ENCODE peak calls at places on chromosome 19, in ten cellular contexts. K, C, G, U, D, W, J, Y, R and P are unnamed samples. For H3K9me3, the result is how much of the 10 kb centered on the place peaks cover.

GRCh38 chr19:33064117-33064777 is 441 bp downstream of the RHPN2 start:
- DNase-seq in D (peak), Y (no peak), K (no peak), U (peak), C (no peak), J (no peak), R (peak), G (no peak), W (peak), P (no peak)

GRCh38 chr19:11587973-11588631 is 9.2 kb upstream of the ZNF627 start:
- DNase-seq in D (peak), Y (no peak), C (no peak), R (no peak), W (no peak), K (no peak), J (no peak), G (no peak), U (no peak), P (no peak)

GRCh38 chr19:48755787-48756674 is 707 bp downstream of the FGF21 start:
- DNase-seq in U (no peak), R (no peak), J (no peak), Y (no peak), C (no peak), G (no peak), K (no peak), D (no peak), W (no peak), P (no peak)

GRCh38 chr19:45595814-45596213 is 6.2 kb downstream of the GPR4 start:
- DNase-seq in C (no peak), U (no peak), D (no peak), K (no peak), Y (no peak), W (no peak), G (no peak), J (no peak), R (no peak), P (no peak)

GRCh38 chr19:16886305-16886880 is 2.4 kb upstream of the F2RL3 start:
- DNase-seq in U (peak), J (no peak), R (peak), C (no peak), K (no peak), Y (no peak), W (peak), G (no peak), D (no peak), P (peak)

GRCh38 chr19:14160017-14160703 is 23.8 kb upstream of the ASF1B start:
- DNase-seq in R (peak), G (no peak), K (no peak), W (no peak), D (peak), Y (no peak), J (no peak), C (no peak), U (no peak), P (no peak)

GRCh38 chr19:1066251-1066747 is 668 bp upstream of the ARHGAP45 start:
- DNase-seq in U (no peak), W (peak), C (no peak), R (peak), J (no peak), K (no peak), D (no peak), Y (no peak), G (no peak), P (no peak)

GRCh38 chr19:18743281-18743825 is 47.8 kb downstream of the COMP start:
- DNase-seq in J (no peak), W (peak), Y (no peak), R (no peak), U (peak), K (no peak), D (peak), C (no peak), G (no peak), P (no peak)

GRCh38 chr19:44512326-44513298 is 12.3 kb upstream of the ZNF180 start:
- DNase-seq in W (peak), D (peak), K (peak), C (no peak), Y (peak), R (no peak), J (no peak), G (no peak), U (no peak), P (peak)

GRCh38 chr19:31519216-31519615 is 170.0 kb upstream of the TSHZ3 start:
- DNase-seq in G (no peak), C (no peak), K (peak), Y (no peak), J (no peak), U (no peak), D (no peak), R (no peak), W (no peak), P (no peak)

GRCh38 chr19:30519607-30520205 is 147.5 kb downstream of the ZNF536 start:
- DNase-seq in J (no peak), D (no peak), K (no peak), U (no peak), G (no peak), Y (no peak), C (no peak), R (no peak), W (no peak), P (no peak)

GRCh38 chr19:35533201-35533821 is at the start of gene GAPDHS:
- DNase-seq in Y (no peak), J (no peak), D (no peak), G (no peak), U (no peak), R (no peak), C (no peak), K (no peak), W (no peak), P (no peak)
- H3K9me3 ChIP-seq in Y (under half), J (under half), D (under half), G (under half), U (under half), R (under half), C (under half), K (under half), W (under half), P (under half)

GRCh38 chr19:4911314-4911713 is 2.0 kb downstream of the UHRF1 start:
- DNase-seq in G (no peak), C (no peak), D (no peak), R (no peak), U (no peak), Y (no peak), W (no peak), K (no peak), J (no peak), P (no peak)

GRCh38 chr19:4913996-4914735 is 4.9 kb downstream of the UHRF1 start:
- DNase-seq in C (no peak), Y (no peak), K (no peak), D (no peak), J (no peak), U (no peak), W (no peak), G (no peak), R (no peak), P (no peak)

GRCh38 chr19:4916292-4917082 is 7.2 kb downstream of the UHRF1 start:
- DNase-seq in W (no peak), U (no peak), R (peak), K (no peak), C (no peak), G (no peak), Y (no peak), D (no peak), J (peak), P (no peak)

GRCh38 chr19:4911786-4912672 is 2.7 kb downstream of the UHRF1 start:
- DNase-seq in U (no peak), D (peak), C (no peak), R (peak), Y (peak), J (peak), W (no peak), K (peak), G (peak), P (peak)

DNA sequence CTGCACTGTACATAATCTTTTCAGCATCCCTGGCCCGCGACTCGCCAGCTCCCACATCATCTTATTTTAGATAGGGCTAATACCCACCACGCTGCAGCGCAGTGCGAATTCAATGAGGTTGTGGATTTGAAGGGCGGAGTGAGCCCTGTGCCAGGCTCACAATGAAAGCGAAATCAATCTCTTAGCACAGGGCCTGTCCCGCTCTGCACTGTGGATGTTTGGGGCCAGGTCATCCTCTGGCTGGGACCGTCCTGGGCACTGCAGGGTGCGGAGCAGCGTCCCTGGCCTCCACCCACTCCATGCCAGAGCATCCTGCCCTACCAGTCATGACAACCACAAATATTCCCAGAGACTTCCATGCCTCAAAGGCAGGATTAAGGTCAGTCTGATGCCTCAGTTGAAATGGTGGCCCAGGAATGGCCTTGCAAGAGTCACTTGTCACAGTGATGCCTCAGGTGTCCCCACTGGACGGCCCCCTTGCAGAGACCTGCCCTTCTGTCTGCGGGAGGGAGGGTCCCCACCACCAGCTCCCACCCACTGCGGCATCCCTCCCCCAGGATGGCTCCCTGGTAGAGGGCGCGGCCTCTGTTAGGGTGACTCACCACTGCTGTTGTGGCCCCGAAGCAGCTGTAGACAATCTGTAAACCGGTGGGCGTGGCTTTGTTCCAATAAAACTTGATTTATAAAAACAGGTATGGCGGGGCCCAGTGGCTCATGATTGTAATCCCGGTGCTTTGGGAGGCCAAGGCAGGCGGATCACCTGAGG is 5.6 kb downstream of the UHRF1 start:
- DNase-seq in G (no peak), C (peak), R (peak), U (no peak), Y (peak), W (peak), J (peak), D (no peak), K (peak), P (peak)
- H3K4me3 ChIP-seq in G (no peak), C (peak), R (no peak), U (peak), Y (peak), W (no peak), J (peak), D (no peak), K (no peak), P (no peak)

GRCh38 chr19:6686628-6686975 is 16.6 kb upstream of the TNFSF14 start:
- DNase-seq in U (no peak), D (no peak), G (no peak), Y (no peak), C (no peak), R (no peak), W (no peak), K (no peak), J (no peak), P (no peak)

GRCh38 chr19:6685962-6686627 is 16.1 kb upstream of the TNFSF14 start:
- DNase-seq in R (no peak), G (no peak), K (no peak), C (no peak), W (no peak), D (no peak), U (no peak), J (no peak), Y (no peak), P (no peak)

GRCh38 chr19:6687117-6687516 is 17.2 kb upstream of the TNFSF14 start:
- DNase-seq in R (no peak), U (no peak), C (no peak), G (no peak), D (no peak), K (no peak), Y (no peak), J (no peak), W (no peak), P (no peak)

GRCh38 chr19:6683971-6684370 is 14.0 kb upstream of the TNFSF14 start:
- DNase-seq in K (no peak), G (no peak), J (no peak), D (no peak), W (no peak), R (no peak), Y (no peak), C (no peak), U (no peak), P (no peak)

GRCh38 chr19:6685482-6685881 is 15.5 kb upstream of the TNFSF14 start:
- DNase-seq in D (no peak), Y (no peak), C (no peak), G (no peak), J (no peak), W (no peak), K (no peak), U (no peak), R (no peak), P (no peak)
- H3K9me3 ChIP-seq in D (under half), Y (under half), C (under half), G (under half), J (under half), W (under half), K (under half), U (under half), R (under half), P (under half)

DNA sequence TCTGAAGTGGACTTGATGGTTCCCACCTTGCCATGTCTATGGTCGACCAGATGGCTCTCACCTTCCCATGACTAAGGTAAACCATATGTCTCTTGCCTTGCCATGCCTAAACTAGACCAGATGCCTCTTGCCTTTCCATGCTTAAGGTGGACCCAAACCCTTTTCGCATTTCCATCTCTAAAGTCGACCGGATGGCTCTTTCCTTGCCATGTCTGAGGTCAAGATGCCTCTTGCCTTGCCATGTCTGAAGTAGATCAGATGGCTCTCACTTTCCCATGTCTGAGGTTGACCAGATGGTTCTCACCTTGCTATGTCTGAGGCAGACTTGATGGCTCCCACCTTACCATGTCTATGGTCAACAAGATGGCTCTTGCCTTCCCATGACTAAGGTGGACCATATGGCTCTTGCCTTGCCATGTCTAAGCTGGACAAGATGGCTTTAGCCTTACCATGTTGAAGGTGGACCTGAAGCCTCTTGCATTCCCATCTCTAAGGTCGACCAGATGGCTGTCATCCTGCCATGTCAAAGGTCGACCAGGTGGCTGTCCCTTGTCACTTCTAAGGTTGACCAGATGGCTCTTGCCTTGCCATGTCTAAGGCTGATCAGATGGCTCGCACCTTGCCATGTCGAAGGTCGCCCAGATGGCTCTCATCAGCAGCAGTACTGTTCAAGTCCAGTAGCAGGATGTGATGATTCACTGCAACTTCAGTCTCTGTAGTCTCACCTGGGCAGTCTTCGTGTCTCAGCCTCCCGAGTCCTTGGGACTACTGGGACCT is 1439.4 kb downstream of the UQCRFS1 start:
- DNase-seq in C (no peak), R (no peak), K (no peak), U (no peak), Y (no peak), D (no peak), G (no peak), W (no peak), J (no peak), P (no peak)
- H3K4me3 ChIP-seq in C (no peak), R (no peak), K (no peak), U (no peak), Y (no peak), D (no peak), G (no peak), W (no peak), J (no peak), P (no peak)

DNA sequence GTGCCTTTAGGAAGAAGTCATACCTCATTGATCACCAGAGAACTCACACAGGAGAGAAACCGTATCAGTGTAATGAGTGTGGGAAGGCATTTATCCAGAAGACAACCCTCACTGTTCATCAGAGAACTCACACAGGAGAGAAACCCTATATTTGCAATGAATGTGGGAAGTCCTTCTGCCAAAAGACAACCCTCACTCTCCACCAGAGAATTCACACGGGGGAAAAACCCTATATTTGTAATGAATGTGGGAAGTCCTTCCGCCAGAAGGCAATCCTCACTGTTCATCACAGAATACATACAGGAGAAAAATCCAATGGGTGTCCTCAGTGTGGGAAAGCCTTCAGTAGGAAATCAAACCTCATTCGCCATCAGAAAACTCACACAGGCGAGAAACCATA is 21.9 kb downstream of the ZNF382 start:
- DNase-seq in C (no peak), R (no peak), U (no peak), G (no peak), J (no peak), Y (no peak), K (no peak), D (no peak), W (no peak), P (no peak)
- H3K9me3 ChIP-seq in C (under half), R (half or more), U (half or more), G (half or more), J (under half), Y (under half), K (half or more), D (under half), W (under half), P (under half)

GRCh38 chr19:5905072-5905778 is 553 bp downstream of the VMAC start:
- DNase-seq in W (no peak), J (no peak), Y (no peak), G (no peak), R (no peak), K (no peak), D (no peak), U (no peak), C (no peak), P (no peak)
- H3K4me3 ChIP-seq in W (peak), J (peak), Y (peak), G (peak), R (peak), K (peak), D (peak), U (peak), C (peak), P (peak)